ENCODE peak calls at places on chromosomes 13 and 19, in six cellular contexts. E, A, V, L, R and Y are unnamed samples.

GRCh38 chr13:29454931-29455481 is 140.5 kb downstream of the SLC7A1 start:
- DNase-seq in A (peak), R (no peak), E (no peak), L (no peak), V (no peak), Y (peak)

GRCh38 chr19:1567116-1567847 is 843 bp downstream of the MEX3D start:
- DNase-seq in R (peak), L (no peak), E (no peak), A (no peak), V (no peak), Y (no peak)

GRCh38 chr13:50236898-50237318 is 221.7 kb downstream of the KCNRG start:
- DNase-seq in L (no peak), R (no peak), E (no peak), V (no peak), A (peak), Y (no peak)

GRCh38 chr13:78608254-78608704 is 4.9 kb upstream of the POU4F1 start:
- DNase-seq in L (no peak), R (no peak), A (no peak), E (no peak), V (no peak), Y (peak)

GRCh38 chr13:80840313-80840976 is 499.5 kb upstream of the SPRY2 start:
- DNase-seq in V (no peak), L (peak), A (no peak), R (no peak), E (no peak), Y (no peak)

GRCh38 chr13:111396457-111396856 is 76.0 kb downstream of the TEX29 start:
- DNase-seq in R (peak), V (no peak), E (no peak), L (no peak), A (no peak), Y (no peak)

GRCh38 chr19:39078436-39079200 is 5.5 kb upstream of the ACP7 start:
- DNase-seq in A (peak), R (no peak), E (no peak), L (no peak), V (no peak), Y (no peak)

GRCh38 chr13:113759525-113760137 is 605 bp downstream of the TMEM255B start:
- DNase-seq in E (peak), R (peak), V (peak), A (peak), L (no peak), Y (no peak)

GRCh38 chr13:34459856-34460255 is 482.2 kb upstream of the NBEA start:
- DNase-seq in R (no peak), L (no peak), A (no peak), V (no peak), E (no peak), Y (no peak)

GRCh38 chr19:54030895-54031586 is 32.7 kb downstream of the VSTM1 start:
- DNase-seq in A (peak), V (no peak), E (no peak), R (no peak), L (no peak), Y (no peak)

GRCh38 chr13:67421475-67421874 is 191.3 kb upstream of the PCDH9 start:
- DNase-seq in A (no peak), L (no peak), R (no peak), E (no peak), V (no peak), Y (no peak)

GRCh38 chr13:110773480-110773879 is 60.0 kb downstream of the ING1 start:
- DNase-seq in V (no peak), R (no peak), L (no peak), A (no peak), E (no peak), Y (no peak)

GRCh38 chr13:34967851-34968562 is 25.9 kb downstream of the NBEA start:
- DNase-seq in V (no peak), A (no peak), R (no peak), E (no peak), L (no peak), Y (no peak)

DNA sequence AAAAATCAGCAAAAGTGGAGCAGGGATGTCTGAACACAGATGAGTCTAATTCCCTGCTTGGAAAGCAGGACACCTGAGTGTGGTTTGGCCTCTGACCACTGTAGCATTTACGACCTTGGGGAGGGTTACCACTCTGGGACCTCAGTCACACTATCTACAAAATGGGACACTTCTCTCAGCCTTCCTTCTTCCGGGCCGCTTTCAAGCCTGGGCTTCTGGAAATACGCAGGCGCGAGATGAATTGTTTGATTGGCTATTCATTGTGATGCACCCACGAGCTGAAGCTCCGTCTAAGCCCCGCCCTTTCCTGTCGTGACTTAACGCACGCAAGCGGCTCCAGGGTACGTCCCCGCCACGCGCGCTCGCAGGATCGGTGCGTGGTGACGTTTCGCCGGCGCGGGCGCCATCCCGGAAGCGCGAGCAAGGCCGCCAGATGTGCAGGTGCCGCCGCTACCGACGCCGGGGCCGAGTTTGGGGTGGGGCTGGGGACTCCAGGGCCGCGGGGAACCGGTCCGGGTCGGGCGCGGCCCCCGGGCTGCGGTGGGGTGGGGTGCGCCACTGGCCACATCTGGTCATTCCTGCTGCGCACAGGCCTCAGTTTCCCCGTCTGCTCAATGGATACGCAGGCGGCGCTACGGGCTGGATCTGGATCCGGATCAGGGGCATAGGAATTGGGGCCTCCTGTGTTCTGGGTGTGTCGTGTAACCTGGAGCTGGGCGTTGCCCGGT is at the start of gene KXD1:
- DNase-seq in L (peak), E (peak), V (peak), A (peak), R (peak), Y (peak)
- TF ChIP-seq POLR2A in L (peak), E (peak), V (no peak), A (peak), R (no peak), Y (peak)

DNA sequence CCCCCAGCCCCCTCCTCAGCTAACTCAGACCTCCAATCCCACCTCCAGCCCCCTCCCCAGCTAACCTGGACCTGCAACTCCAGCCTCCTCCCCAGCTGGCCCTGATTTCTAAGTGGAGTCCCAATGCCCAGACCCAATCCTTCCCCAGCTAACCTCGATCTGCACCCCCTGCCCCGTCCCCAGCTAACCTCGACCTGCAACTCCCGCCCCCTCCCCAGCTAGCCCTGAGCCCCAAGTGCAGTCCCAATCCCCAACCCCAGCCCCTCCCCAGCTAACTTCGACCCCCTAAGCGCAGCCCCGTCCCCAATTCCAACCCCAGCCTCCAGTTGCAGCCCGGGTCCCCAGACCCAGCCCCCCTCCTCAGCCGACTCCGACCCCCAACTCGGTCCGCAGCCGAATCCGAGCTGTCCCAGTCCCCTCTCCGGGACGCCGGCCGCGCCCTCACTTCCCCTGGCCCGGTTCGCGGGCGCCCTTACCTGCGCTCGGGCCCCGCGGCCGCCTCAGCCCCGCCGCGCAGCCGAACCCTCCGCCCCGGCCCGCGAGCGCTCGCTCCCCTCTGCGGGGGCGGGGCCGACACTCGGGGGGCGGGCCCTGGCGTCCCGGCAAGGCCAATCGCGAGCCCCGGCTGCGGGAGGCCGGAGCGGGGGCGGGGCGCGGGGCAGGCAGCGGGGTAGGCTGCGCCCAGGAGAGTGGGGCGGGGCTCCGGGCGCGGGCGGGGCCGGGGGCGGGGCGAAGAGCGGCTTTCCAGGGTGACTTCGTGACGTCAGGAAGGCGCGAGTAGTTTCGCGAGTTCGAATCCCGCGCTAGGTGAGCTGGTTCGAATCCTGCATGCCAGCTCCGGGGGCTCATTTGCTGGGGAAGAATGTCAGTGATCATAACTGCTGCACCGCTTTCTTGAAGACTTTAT is at the start of gene GNG7:
- DNase-seq in L (peak), R (peak), V (peak), A (peak), E (peak), Y (peak)
- TF ChIP-seq POLR2A in L (peak), R (no peak), V (peak), A (no peak), E (peak), Y (no peak)

GRCh38 chr19:49113762-49114629 is at the start of gene LIN7B:
- DNase-seq in E (peak), A (peak), R (peak), V (peak), L (no peak), Y (peak)
- TF ChIP-seq POLR2A in E (no peak), A (no peak), R (no peak), V (no peak), L (peak), Y (peak)

DNA sequence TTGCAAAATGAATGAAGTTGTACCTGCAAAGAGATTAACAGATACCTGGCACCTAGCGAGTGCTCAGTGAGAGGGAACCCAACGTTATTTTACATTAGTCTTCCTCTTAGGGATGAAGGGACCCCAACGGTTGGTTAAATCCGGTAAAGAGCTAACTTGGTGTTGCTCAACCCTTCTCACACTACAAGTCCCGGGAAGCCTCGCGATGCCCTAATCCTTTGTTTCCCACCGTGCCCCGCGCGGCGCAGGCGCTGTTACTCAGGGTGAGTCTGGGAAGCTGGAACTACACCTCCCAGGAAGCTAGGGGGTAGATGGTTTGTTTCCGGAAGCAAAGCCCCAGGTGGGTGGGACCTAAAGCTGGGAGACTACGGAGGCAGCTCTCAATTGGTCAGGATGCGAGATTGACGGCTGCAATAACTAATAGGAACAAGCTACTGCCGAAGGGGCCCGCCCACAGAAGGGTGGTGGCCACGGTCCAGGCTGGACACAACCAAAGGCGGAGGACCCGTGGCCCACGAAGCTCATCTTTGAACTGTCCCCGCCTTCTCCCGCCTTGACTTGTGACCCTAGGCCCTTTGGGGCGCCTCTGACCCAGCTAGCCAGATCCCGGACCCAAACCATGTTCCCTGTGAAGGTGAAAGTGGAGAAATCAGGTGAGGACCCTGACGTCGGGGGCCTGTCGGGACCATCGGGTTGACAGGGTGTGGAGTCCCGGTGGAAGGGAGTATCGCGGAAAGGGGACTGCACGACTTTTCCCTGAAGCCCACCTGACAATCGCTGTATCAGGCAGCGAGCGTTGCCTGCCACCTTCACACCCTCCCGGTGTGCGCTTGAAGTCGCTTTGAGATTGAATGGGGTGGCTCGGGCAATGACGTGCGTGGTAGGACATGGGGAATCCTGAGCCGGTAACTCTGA is at the start of gene LIN37:
- DNase-seq in V (peak), L (peak), A (peak), E (peak), R (peak), Y (peak)
- TF ChIP-seq POLR2A in V (peak), L (peak), A (peak), E (peak), R (no peak), Y (peak)

GRCh38 chr19:47094557-47095517 is 18.7 kb downstream of the ZC3H4 start:
- DNase-seq in V (peak), R (peak), A (no peak), L (no peak), E (no peak), Y (no peak)
- TF ChIP-seq POLR2A in V (no peak), R (no peak), A (no peak), L (no peak), E (no peak), Y (no peak)